ENCODE peak calls at places on chromosomes 6 and 20, in four cellular contexts. W is psoas muscle, E is fibroblast of lung, X is tibial nerve. Y is an unnamed sample. For H3K36me3, the result is how much of the 10 kb centered on the place peaks cover.

GRCh38 chr20:4076671-4077070 is 61.3 kb upstream of the RNF24 start:
- DNase-seq in X (no peak), E (peak), W (no peak), Y (no peak)

GRCh38 chr20:59729476-59729875 is 125.1 kb downstream of the PHACTR3 start:
- DNase-seq in W (no peak), X (no peak), E (no peak), Y (no peak)

GRCh38 chr6:87553159-87553765 is 36.5 kb downstream of the RARS2 start:
- DNase-seq in E (no peak), W (no peak), X (no peak), Y (no peak)

GRCh38 chr6:100628180-100628579 is 163.5 kb upstream of the SIM1 start:
- DNase-seq in E (no peak), X (no peak), W (no peak), Y (no peak)

GRCh38 chr20:63163596-63164560 is 52.1 kb downstream of the YTHDF1 start:
- DNase-seq in E (no peak), X (no peak), W (peak), Y (no peak)

GRCh38 chr20:9949563-9949962 is 85.2 kb upstream of the ANKEF1 start:
- DNase-seq in W (no peak), E (peak), X (no peak), Y (no peak)

GRCh38 chr6:33607784-33608161 is 13.3 kb upstream of the ITPR3 start:
- DNase-seq in X (no peak), E (no peak), W (no peak), Y (no peak)

GRCh38 chr6:41442800-41443501 is 103.2 kb upstream of the FOXP4 start:
- DNase-seq in X (peak), W (peak), E (peak), Y (peak)

GRCh38 chr20:43722153-43722505 is 4.7 kb downstream of the GTSF1L start:
- DNase-seq in W (no peak), X (no peak), E (no peak), Y (no peak)

GRCh38 chr20:36784900-36785299 is 11.3 kb upstream of the DSN1 start:
- DNase-seq in E (peak), W (peak), X (peak), Y (peak)

GRCh38 chr6:118933855-118934460 is 1.0 kb downstream of the MCM9 start:
- DNase-seq in W (no peak), X (no peak), E (no peak), Y (no peak)

GRCh38 chr6:27031302-27031701 is 216.2 kb upstream of the PRSS16 start:
- DNase-seq in X (no peak), E (peak), W (no peak), Y (no peak)

GRCh38 chr6:163152701-163153100 is 261.8 kb upstream of the QKI start:
- DNase-seq in X (no peak), E (no peak), W (no peak), Y (no peak)

GRCh38 chr20:53609501-53610445 is 16.1 kb upstream of the ZNF217 start:
- DNase-seq in X (no peak), W (peak), E (peak), Y (peak)

GRCh38 chr6:3697609-3698008 is 53.9 kb downstream of the PXDC1 start:
- DNase-seq in E (peak), X (no peak), W (no peak), Y (no peak)

GRCh38 chr6:167706313-167707109 is 120.2 kb upstream of the AFDN start:
- DNase-seq in E (no peak), X (no peak), W (no peak), Y (no peak)

GRCh38 chr6:43297644-43298564 is at the start of gene SLC22A7:
- DNase-seq in X (no peak), W (peak), E (no peak), Y (peak)

GRCh38 chr20:709421-709820 is 33.8 kb upstream of the SCRT2 start:
- DNase-seq in E (no peak), X (no peak), W (no peak), Y (no peak)

GRCh38 chr6:133544419-133544818 is 303.3 kb downstream of the EYA4 start:
- DNase-seq in E (no peak), W (no peak), X (no peak), Y (no peak)

GRCh38 chr6:4942673-4943009 is 61.2 kb downstream of the RPP40 start:
- DNase-seq in X (no peak), E (no peak), W (no peak), Y (no peak)

GRCh38 chr6:40903456-40903855 is 135.6 kb downstream of the UNC5CL start:
- DNase-seq in X (no peak), W (no peak), E (peak), Y (no peak)

GRCh38 chr6:163364641-163365040 is 49.9 kb upstream of the QKI start:
- DNase-seq in W (no peak), E (no peak), X (no peak), Y (no peak)

GRCh38 chr6:12484519-12484918 is 194.4 kb downstream of the EDN1 start:
- DNase-seq in X (no peak), E (no peak), W (no peak), Y (no peak)

GRCh38 chr6:138719011-138719635 is 54.4 kb upstream of the CCDC28A start:
- DNase-seq in E (peak), W (no peak), X (peak), Y (no peak)

GRCh38 chr20:15158438-15158990 is 821.1 kb upstream of the FLRT3 start:
- DNase-seq in E (no peak), W (no peak), X (no peak), Y (no peak)

GRCh38 chr6:13811627-13812358 is 2.6 kb downstream of the MCUR1 start:
- DNase-seq in X (peak), W (no peak), E (no peak), Y (no peak)

GRCh38 chr6:143700684-143701342 is 23.0 kb downstream of the PHACTR2 start:
- DNase-seq in X (no peak), W (no peak), E (peak), Y (peak)

GRCh38 chr20:43508604-43509040 is 1.1 kb downstream of the L3MBTL1 start:
- DNase-seq in W (no peak), E (no peak), X (no peak), Y (no peak)

GRCh38 chr6:127366281-127367022 is 23.0 kb upstream of the ECHDC1 start:
- DNase-seq in X (no peak), W (no peak), E (peak), Y (no peak)

GRCh38 chr6:24060982-24061754 is 64.8 kb upstream of the NRSN1 start:
- DNase-seq in E (no peak), W (no peak), X (no peak), Y (no peak)

GRCh38 chr6:36851149-36851614 is 11.9 kb upstream of the CPNE5 start:
- DNase-seq in E (peak), X (peak), W (no peak), Y (peak)

DNA sequence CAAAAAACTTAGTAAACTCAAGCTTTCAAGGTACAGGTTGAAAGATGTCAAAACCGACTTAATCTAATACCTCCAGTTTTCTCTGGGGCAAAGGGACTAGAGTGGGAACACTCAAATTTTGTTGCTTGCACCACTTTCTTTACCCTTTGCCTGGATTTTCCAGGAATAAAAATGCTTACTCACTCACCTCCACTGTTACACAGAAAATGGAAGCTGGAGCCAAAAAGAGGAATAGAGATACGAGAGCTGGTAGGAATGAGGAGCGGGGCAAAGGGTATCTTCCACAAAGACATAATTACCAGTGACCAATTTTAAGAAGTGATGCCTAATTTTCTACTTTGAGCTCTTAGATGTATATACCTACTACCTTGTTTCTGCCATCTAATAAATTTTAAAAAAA is 79.5 kb upstream of the TULP1 start:
- DNase-seq in E (no peak), W (no peak), X (no peak), Y (no peak)
- H3K36me3 ChIP-seq in E (under half), W (under half), X (half or more), Y (half or more)

GRCh38 chr6:31878761-31879542 is at the start of gene SLC44A4:
- DNase-seq in X (no peak), W (no peak), E (no peak), Y (no peak)

GRCh38 chr6:31880616-31881015 is 1.8 kb upstream of the SLC44A4 start:
- DNase-seq in W (no peak), X (no peak), E (no peak), Y (no peak)

GRCh38 chr6:31882344-31882743 is 3.5 kb upstream of the SLC44A4 start:
- DNase-seq in W (no peak), E (peak), X (no peak), Y (no peak)

GRCh38 chr6:31879901-31880300 is 1.1 kb upstream of the SLC44A4 start:
- DNase-seq in W (no peak), X (no peak), E (no peak), Y (no peak)

DNA sequence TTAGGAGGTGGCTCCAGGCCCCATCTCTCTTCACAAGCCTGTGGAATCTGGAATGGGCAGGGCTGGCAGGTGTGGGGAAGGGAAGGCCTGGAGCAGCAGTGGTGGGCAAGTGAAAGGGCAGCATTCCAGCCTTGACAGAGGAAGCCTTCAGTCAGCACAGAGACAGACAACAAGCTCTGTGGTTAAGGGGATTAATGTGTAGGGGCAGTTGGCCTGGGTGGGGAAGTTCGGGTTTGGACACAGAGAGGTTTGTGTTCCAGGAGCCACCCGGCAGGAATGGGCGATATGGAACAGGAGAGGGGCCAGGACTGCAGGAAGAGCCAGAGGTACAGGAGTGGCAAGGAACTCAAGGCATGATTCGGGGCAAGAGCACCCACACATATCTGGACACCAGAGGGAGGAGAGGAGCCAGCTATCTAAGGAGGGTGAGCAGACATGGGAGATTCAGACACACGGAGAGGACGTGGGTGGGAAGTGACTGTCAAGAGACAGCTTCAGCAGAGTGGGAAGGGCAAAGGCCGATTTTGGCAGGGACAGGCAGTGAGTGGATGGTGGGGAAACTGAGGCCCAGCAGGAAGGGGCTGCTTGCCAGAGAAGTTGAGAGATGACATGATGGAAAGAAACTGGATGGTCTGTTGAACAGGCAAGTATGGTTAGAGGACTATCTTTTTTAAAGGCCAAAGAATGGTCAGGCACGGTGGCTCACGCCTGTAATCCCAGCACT is 2.5 kb upstream of the SLC44A4 start:
- DNase-seq in X (no peak), W (no peak), E (no peak), Y (no peak)
- H3K36me3 ChIP-seq in X (half or more), W (under half), E (under half), Y (half or more)

DNA sequence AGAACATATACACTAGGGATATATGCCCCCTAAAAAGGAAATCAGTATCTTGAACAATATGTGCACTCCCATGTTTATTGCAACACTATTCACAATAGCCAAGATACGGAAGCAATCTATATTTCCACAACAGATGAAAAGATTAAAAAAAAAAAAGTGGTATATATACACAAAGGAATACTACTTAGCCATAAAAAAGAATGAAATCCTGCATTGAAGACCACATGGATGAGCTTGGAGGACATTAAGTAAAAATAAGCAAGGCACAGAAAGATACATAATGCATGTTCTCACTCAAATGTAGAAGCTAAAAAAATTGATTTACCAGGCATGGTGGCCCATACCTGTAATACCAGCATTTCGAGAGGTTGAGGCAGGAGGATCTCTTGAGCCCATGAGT is 4.6 kb downstream of the GOPC start:
- DNase-seq in W (no peak), E (no peak), X (no peak), Y (no peak)
- H3K36me3 ChIP-seq in W (under half), E (under half), X (under half), Y (under half)

DNA sequence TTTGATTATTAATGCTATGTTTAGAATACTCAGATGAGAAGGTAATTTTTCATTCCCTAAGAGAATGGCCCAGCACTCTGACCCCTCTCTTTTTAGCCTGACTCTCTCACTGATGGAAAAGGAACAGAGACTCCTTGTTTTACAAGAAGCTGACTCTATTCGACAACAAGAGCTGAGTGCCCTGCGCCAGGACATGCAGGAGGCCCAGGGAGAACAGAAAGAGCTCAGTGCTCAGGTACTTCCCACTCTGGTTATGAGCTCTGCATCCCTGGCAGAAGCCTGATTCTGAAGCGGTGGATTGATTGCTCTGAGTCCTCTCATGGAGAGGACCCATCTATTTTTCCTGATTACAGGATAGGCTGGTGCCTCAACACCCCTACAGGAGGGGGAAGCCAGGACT is 33.0 kb downstream of the C20orf173 start:
- DNase-seq in E (no peak), W (no peak), X (no peak), Y (no peak)
- H3K36me3 ChIP-seq in E (under half), W (under half), X (half or more), Y (half or more)

GRCh38 chr20:47215653-47216397 is 140.7 kb downstream of the ZMYND8 start:
- DNase-seq in W (peak), E (no peak), X (no peak), Y (no peak)
- H3K36me3 ChIP-seq in W (under half), E (under half), X (half or more), Y (half or more)

GRCh38 chr20:51259455-51259854 is 236.5 kb upstream of the KCNG1 start:
- DNase-seq in W (no peak), X (no peak), E (no peak), Y (no peak)
- H3K36me3 ChIP-seq in W (under half), X (under half), E (under half), Y (under half)

DNA sequence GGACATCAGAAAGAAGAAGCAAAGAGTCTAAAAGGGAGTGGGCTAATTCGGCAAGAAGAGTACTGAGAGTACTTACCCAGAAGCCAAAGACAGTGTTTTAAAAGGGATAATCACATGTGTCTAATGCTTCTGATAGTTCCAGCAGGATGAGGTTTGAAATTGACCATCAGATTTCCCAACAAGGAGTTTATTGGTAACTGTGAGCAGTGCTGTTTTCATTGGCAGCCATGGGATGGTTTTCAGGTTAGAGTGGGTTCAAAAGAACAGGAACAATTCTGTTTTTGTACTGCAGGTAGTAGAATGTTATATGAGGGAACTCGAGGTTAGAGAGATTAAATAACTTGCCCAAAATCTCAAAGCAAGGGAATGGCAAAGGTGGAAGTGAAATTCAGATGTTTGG is 8.5 kb downstream of the RNF217 start:
- DNase-seq in E (no peak), X (no peak), W (no peak), Y (no peak)
- H3K36me3 ChIP-seq in E (under half), X (under half), W (under half), Y (under half)

DNA sequence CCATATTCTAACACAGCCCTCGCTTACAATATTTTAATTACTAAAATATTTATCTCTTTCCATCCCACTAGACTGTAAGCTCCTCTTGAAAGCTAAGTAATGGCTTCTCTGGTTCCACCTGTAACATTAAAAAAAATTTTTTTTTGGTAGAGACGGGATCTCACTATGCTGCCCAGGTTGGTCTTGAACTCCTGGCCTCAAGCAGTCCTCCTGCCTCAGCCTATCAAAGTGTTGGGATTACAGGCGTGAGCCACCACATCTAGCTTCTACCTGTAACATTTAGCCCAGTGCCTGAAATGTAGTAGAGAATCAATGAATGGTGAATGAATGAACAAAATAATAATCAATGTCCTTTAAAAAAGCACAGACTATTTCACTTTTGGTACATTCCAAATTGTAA is 28.8 kb downstream of the DEK start:
- DNase-seq in X (no peak), W (no peak), E (no peak), Y (no peak)
- H3K36me3 ChIP-seq in X (half or more), W (under half), E (under half), Y (half or more)